ENCODE peak calls at places on chromosomes 16 and 17, in five cellular contexts. Y is SK-N-SH, G is AG04450, U is heart right ventricle, Q is right lobe of liver. X is an unnamed sample.

GRCh38 chr17:37024181-37024637 is 75.5 kb downstream of the AATF start:
- DNase-seq in Y (no peak), U (no peak), Q (no peak), G (no peak), X (no peak)

GRCh38 chr17:7133424-7133823 is 18.8 kb upstream of the ASGR2 start:
- DNase-seq in Q (no peak), Y (peak), U (peak), G (no peak), X (no peak)

GRCh38 chr16:85535352-85536072 is 77.6 kb upstream of the GSE1 start:
- DNase-seq in U (no peak), G (no peak), Y (no peak), Q (peak), X (peak)

GRCh38 chr16:15829460-15829859 is 27.4 kb downstream of the MYH11 start:
- DNase-seq in Y (no peak), Q (no peak), U (peak), G (peak), X (no peak)

GRCh38 chr16:87040169-87041117 is 276.7 kb downstream of the C16orf95 start:
- DNase-seq in U (no peak), Y (no peak), G (no peak), Q (no peak), X (no peak)

GRCh38 chr17:63997341-63998048 is 656 bp upstream of the PRR29 start:
- DNase-seq in U (peak), Y (peak), Q (peak), G (no peak), X (no peak)

GRCh38 chr16:68564367-68564985 is 25.4 kb downstream of the ZFP90 start:
- DNase-seq in Q (no peak), Y (no peak), U (no peak), G (no peak), X (no peak)

GRCh38 chr17:50817142-50817751 is 18.1 kb upstream of the WFIKKN2 start:
- DNase-seq in Y (peak), Q (no peak), U (peak), G (no peak), X (peak)

GRCh38 chr16:74760007-74760767 is 14.4 kb downstream of the FA2H start:
- DNase-seq in Y (no peak), G (peak), U (no peak), Q (peak), X (no peak)

GRCh38 chr17:80036715-80037477 is 454 bp downstream of the CCDC40 start:
- DNase-seq in U (peak), G (no peak), Q (no peak), Y (peak), X (peak)

GRCh38 chr16:15810411-15810810 is 46.4 kb downstream of the MYH11 start:
- DNase-seq in Q (no peak), U (no peak), G (no peak), Y (peak), X (no peak)

GRCh38 chr17:8705427-8705826 is 39.2 kb downstream of the CCDC42 start:
- DNase-seq in U (no peak), Q (no peak), Y (no peak), G (no peak), X (no peak)

GRCh38 chr17:65963179-65963578 is 228.8 kb downstream of the CEP112 start:
- DNase-seq in Y (no peak), G (no peak), U (no peak), Q (no peak), X (no peak)

GRCh38 chr16:30588651-30589050 is 3.2 kb upstream of the ZNF785 start:
- DNase-seq in Q (no peak), Y (no peak), G (no peak), U (no peak), X (no peak)

GRCh38 chr17:614637-615546 is 99.7 kb downstream of the VPS53 start:
- DNase-seq in Y (no peak), G (no peak), U (no peak), Q (no peak), X (no peak)

GRCh38 chr17:42667088-42667951 is 8.2 kb downstream of the TUBG2 start:
- DNase-seq in Y (peak), U (peak), G (no peak), Q (no peak), X (no peak)

GRCh38 chr16:12366313-12366712 is 389.8 kb downstream of the SNX29 start:
- DNase-seq in Y (peak), G (no peak), U (no peak), Q (no peak), X (no peak)

GRCh38 chr16:86241681-86242080 is 268.6 kb upstream of the FOXF1 start:
- DNase-seq in G (no peak), Q (no peak), Y (no peak), U (no peak), X (no peak)

GRCh38 chr16:25966172-25967097 is 274.7 kb downstream of the HS3ST4 start:
- DNase-seq in Q (no peak), G (no peak), Y (no peak), U (no peak), X (no peak)

GRCh38 chr17:14428640-14429029 is 127.8 kb downstream of the HS3ST3B1 start:
- DNase-seq in Q (no peak), Y (no peak), G (no peak), U (no peak), X (no peak)

GRCh38 chr17:79988163-79988971 is 47.3 kb downstream of the TBC1D16 start:
- DNase-seq in G (peak), U (no peak), Y (no peak), Q (peak), X (peak)

GRCh38 chr17:15510361-15510760 is 42.9 kb upstream of the CDRT4 start:
- DNase-seq in Y (no peak), G (no peak), U (no peak), Q (no peak), X (no peak)

GRCh38 chr17:57115377-57115776 is 30.3 kb downstream of the AKAP1 start:
- DNase-seq in U (no peak), Y (no peak), G (no peak), Q (no peak), X (no peak)

GRCh38 chr16:85458952-85459351 is 154.2 kb upstream of the GSE1 start:
- DNase-seq in Q (no peak), Y (peak), U (no peak), G (no peak), X (no peak)

GRCh38 chr17:45759761-45760160 is 24.4 kb upstream of the CRHR1 start:
- DNase-seq in G (no peak), Q (no peak), Y (peak), U (no peak), X (no peak)

DNA sequence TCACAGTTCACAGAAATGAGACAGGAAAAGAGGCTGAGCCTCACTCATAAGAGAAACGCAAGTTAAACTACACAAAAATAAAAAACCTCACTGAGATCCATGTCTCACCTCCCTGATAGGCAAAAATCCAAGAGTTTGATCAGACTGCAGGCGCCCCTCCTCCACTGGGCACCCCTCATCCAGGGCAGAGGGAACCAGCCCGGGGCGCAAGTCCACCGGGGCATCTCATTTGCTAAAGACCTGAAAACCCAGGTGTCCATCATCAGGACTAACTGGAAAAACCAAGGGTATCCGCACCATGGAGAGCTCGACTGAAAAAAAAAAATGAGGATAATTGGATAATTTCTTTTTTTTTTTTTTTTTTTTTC is 2.6 kb downstream of the HBZ start:
- DNase-seq in U (no peak), Y (no peak), G (no peak), Q (peak), X (no peak)
- H3K4me3 ChIP-seq in U (peak), Y (peak), G (peak), Q (no peak), X (no peak)

GRCh38 chr16:2213817-2214720 is 571 bp downstream of the PGP start:
- DNase-seq in U (no peak), G (no peak), Y (peak), Q (no peak), X (peak)
- TF ChIP-seq CTCF in U (no peak), G (no peak), Y (no peak), Q (no peak), X (no peak)

DNA sequence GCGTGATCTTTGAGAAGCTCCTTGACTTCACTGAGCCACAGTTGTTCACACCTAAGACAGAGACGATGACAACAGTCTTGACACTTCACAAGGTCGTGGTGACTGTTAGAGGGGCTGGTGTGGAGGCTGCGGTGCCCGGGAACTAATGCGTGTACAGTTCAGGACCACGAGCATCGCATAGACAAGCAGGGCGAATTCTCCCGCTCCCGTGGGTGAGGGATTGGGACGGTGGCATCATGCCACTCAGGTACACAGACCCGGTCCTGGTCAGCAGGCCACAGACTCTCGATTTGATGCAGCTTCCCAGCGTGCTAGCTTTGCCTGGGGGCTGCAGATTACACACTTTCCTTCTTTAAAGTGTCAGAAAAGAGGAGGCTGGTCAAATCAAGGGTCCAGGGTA is 24.7 kb downstream of the CEP295NL start:
- DNase-seq in U (no peak), G (no peak), Q (no peak), Y (no peak), X (no peak)
- H3K27ac ChIP-seq in U (no peak), G (peak), Q (no peak), Y (peak), X (no peak)

GRCh38 chr16:72990571-72990970 is 57.4 kb downstream of the ZFHX3 start:
- DNase-seq in U (no peak), G (no peak), Q (no peak), Y (no peak), X (no peak)
- H3K4me3 ChIP-seq in U (no peak), G (peak), Q (no peak), Y (peak), X (no peak)